ENCODE peak calls at places on chromosomes 5 and 9, in nine cellular contexts. A is Kasumi-1, Y is stomach, W is IMR-90, Q is GM03348, L is aorta, H is HL-60, C is small intestine, N is lower leg skin. M is an unnamed sample.

GRCh38 chr5:55407059-55407684 is 99.4 kb downstream of the MTREX start:
- DNase-seq in A (peak), N (no peak), C (peak), L (no peak), W (peak), H (peak), Y (no peak), Q (peak), M (no peak)

GRCh38 chr5:154900071-154900470 is 37.9 kb downstream of the GEMIN5 start:
- DNase-seq in C (no peak), L (no peak), N (no peak), A (no peak), Q (no peak), W (no peak), H (no peak), Y (no peak), M (no peak)

GRCh38 chr5:3845249-3845648 is 249.6 kb downstream of the IRX1 start:
- DNase-seq in C (no peak), Q (no peak), L (no peak), H (no peak), Y (no peak), W (no peak), N (no peak), A (no peak), M (no peak)

GRCh38 chr9:106718996-106719395 is 144.0 kb upstream of the ZNF462 start:
- DNase-seq in A (no peak), H (no peak), L (no peak), C (no peak), W (peak), N (no peak), Y (no peak), Q (peak), M (no peak)

GRCh38 chr5:162128117-162128516 is 60.5 kb downstream of the GABRG2 start:
- DNase-seq in Y (no peak), H (no peak), L (no peak), W (no peak), C (no peak), N (no peak), Q (no peak), A (no peak), M (no peak)

GRCh38 chr9:134548618-134549017 is 93.0 kb upstream of the COL5A1 start:
- DNase-seq in A (no peak), H (no peak), N (no peak), Y (no peak), L (peak), W (no peak), Q (no peak), C (no peak), M (no peak)

GRCh38 chr5:32600057-32600622 is 14.8 kb downstream of the SUB1 start:
- DNase-seq in Y (no peak), N (no peak), A (no peak), H (no peak), W (peak), L (no peak), Q (peak), C (no peak), M (no peak)

GRCh38 chr9:438961-439768 is 224.5 kb downstream of the DOCK8 start:
- DNase-seq in H (no peak), A (peak), L (no peak), Q (peak), W (no peak), Y (no peak), C (peak), N (peak), M (peak)

GRCh38 chr5:149735066-149735465 is 5.0 kb downstream of the PPARGC1B start:
- DNase-seq in L (no peak), A (peak), Q (no peak), N (peak), W (no peak), Y (no peak), C (peak), H (peak), M (no peak)

M was measured in uterus.